ENCODE peak calls at places on chromosomes 6 and 20, in nine cellular contexts. J, D, R, C, E, P, W, L and U are unnamed samples.
A peak's percentile ranks its signal among the peaks of the same experiment; 100 is the strongest.

GRCh38 chr20:50292324-50293243 is 102.0 kb downstream of the CEBPB start:
- DNase-seq in J (no peak), D (peak; percentile 88), R (peak; percentile 81), C (peak; percentile 97), E (no peak), P (peak; percentile 89), W (peak; percentile 97), L (no peak), U (peak; percentile 66)

GRCh38 chr20:49937023-49937929 is 1.1 kb downstream of the RNF114 start:
- DNase-seq in J (no peak), D (no peak), R (peak; percentile 45), C (no peak), E (no peak), P (no peak), W (no peak), L (no peak), U (no peak)

GRCh38 chr6:7150381-7151064 is 42.8 kb downstream of the RREB1 start:
- DNase-seq in J (no peak), D (no peak), R (no peak), C (no peak), E (no peak), P (peak; percentile 65), W (no peak), L (no peak), U (no peak)

GRCh38 chr6:141151710-141152417 is 980.9 kb upstream of the GJE1 start:
- DNase-seq in J (no peak), D (no peak), R (no peak), C (no peak), E (no peak), P (no peak), W (no peak), L (no peak), U (no peak)

GRCh38 chr20:48679603-48680002 is 148.2 kb downstream of the PREX1 start:
- DNase-seq in J (no peak), D (no peak), R (peak; percentile 93), C (no peak), E (peak; percentile 55), P (no peak), W (no peak), L (no peak), U (no peak)

GRCh38 chr6:121590941-121591340 is 155.5 kb downstream of the GJA1 start:
- DNase-seq in J (no peak), D (no peak), R (no peak), C (no peak), E (no peak), P (no peak), W (peak; percentile 32), L (no peak), U (no peak)

GRCh38 chr6:110328231-110328630 is 29.9 kb downstream of the METTL24 start:
- DNase-seq in J (no peak), D (no peak), R (no peak), C (no peak), E (no peak), P (no peak), W (peak; percentile 73), L (no peak), U (no peak)

GRCh38 chr6:150320450-150320849 is 48.4 kb upstream of the IYD start:
- DNase-seq in J (no peak), D (no peak), R (no peak), C (peak; percentile 48), E (no peak), P (no peak), W (peak; percentile 67), L (no peak), U (no peak)

GRCh38 chr20:21509597-21510331 is 4.1 kb downstream of the NKX2-2 start:
- DNase-seq in J (no peak), D (no peak), R (no peak), C (no peak), E (peak; percentile 35), P (peak; percentile 84), W (peak; percentile 39), L (no peak), U (no peak)

GRCh38 chr6:14499804-14500203 is 382.2 kb downstream of the CD83 start:
- DNase-seq in J (no peak), D (no peak), R (no peak), C (no peak), E (no peak), P (no peak), W (peak; percentile 70), L (no peak), U (peak; percentile 72)

GRCh38 chr6:36934868-36935267 is 19.7 kb upstream of the PI16 start:
- DNase-seq in J (no peak), D (no peak), R (no peak), C (no peak), E (no peak), P (no peak), W (no peak), L (no peak), U (no peak)

DNA sequence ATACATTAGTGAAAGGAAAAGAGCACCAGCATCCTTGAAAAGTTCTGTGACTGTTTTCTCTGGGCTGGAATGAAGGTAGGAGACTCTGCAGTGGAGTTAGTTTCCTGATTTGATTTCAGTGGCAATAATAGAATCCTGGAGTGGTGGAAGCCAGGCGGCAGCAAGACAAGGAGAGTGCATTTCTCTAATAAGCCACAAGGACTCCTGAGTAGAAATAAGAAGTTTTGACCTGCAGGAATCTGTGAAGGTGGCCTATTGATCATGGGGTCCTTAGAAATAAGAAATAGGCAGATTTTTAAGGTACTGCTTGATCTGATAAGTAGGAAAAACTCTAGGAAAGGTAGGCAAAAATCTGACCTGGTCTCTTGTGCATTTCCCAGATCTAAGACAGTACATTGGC is 68.4 kb upstream of the ELOVL5 start:
- DNase-seq in J (no peak), D (no peak), R (no peak), C (no peak), E (no peak), P (no peak), W (no peak), L (no peak), U (no peak)
- TF ChIP-seq CTCF in J (no peak), D (no peak), R (no peak), C (no peak), E (no peak), P (no peak), W (no peak), L (peak; percentile 20), U (no peak)

DNA sequence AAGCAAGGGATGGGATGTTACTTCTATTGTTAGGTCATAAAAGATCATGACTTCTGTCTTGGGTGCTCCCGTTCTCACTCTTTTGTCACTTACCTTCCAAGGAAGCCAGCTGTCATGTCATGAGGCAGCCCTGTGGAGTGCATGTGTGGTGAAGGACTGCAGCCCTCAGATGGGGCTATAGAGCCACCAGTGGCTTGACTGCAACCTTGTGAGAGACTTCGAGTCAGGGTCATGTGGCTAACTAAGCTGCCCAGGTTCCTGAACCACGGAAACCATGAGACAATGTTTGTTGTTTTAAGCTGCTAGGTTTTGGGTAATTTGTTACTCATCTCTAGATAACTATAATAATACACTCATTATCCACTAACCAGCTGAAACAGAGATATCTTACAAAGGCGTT is 477.1 kb downstream of the BTBD3 start:
- DNase-seq in J (no peak), D (no peak), R (no peak), C (no peak), E (no peak), P (no peak), W (peak; percentile 33), L (no peak), U (no peak)
- TF ChIP-seq CTCF in J (no peak), D (no peak), R (no peak), C (no peak), E (no peak), P (no peak), W (peak; percentile 8), L (no peak), U (peak; percentile 48)

DNA sequence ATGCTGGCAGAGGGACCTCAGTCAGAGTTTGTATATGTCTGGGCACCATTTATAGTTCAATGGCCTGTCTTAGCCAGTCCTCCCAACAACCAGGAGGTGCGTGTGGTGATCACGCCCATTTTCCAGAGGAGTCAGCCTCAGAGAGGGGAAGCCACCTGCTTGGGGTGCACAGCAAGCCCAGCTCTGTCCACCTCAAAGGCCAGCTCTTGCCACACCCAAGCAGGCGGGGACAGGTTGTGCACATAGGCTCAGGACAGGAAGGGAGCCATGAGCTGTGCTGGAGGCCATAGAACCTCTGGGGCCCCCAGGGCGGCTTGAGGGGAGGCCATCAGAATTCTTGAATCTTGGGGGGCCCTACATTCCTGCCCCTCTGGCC is 61.2 kb downstream of the DLGAP4 start:
- DNase-seq in J (no peak), D (no peak), R (no peak), C (no peak), E (no peak), P (no peak), W (no peak), L (no peak), U (no peak)
- TF ChIP-seq CTCF in J (no peak), D (no peak), R (no peak), C (no peak), E (no peak), P (no peak), W (no peak), L (no peak), U (no peak)

GRCh38 chr6:42571611-42572342 is 7.9 kb downstream of the UBR2 start:
- DNase-seq in J (no peak), D (no peak), R (no peak), C (no peak), E (no peak), P (no peak), W (no peak), L (no peak), U (no peak)

GRCh38 chr6:42566614-42567208 is 2.9 kb downstream of the UBR2 start:
- DNase-seq in J (no peak), D (no peak), R (no peak), C (no peak), E (no peak), P (no peak), W (no peak), L (no peak), U (no peak)

GRCh38 chr6:42564496-42564890 is 664 bp downstream of the UBR2 start:
- DNase-seq in J (no peak), D (peak; percentile 10), R (no peak), C (no peak), E (no peak), P (peak; percentile 75), W (no peak), L (no peak), U (no peak)

GRCh38 chr6:42572523-42572922 is 8.7 kb downstream of the UBR2 start:
- DNase-seq in J (peak; percentile 87), D (no peak), R (no peak), C (no peak), E (peak; percentile 47), P (no peak), W (no peak), L (no peak), U (no peak)

DNA sequence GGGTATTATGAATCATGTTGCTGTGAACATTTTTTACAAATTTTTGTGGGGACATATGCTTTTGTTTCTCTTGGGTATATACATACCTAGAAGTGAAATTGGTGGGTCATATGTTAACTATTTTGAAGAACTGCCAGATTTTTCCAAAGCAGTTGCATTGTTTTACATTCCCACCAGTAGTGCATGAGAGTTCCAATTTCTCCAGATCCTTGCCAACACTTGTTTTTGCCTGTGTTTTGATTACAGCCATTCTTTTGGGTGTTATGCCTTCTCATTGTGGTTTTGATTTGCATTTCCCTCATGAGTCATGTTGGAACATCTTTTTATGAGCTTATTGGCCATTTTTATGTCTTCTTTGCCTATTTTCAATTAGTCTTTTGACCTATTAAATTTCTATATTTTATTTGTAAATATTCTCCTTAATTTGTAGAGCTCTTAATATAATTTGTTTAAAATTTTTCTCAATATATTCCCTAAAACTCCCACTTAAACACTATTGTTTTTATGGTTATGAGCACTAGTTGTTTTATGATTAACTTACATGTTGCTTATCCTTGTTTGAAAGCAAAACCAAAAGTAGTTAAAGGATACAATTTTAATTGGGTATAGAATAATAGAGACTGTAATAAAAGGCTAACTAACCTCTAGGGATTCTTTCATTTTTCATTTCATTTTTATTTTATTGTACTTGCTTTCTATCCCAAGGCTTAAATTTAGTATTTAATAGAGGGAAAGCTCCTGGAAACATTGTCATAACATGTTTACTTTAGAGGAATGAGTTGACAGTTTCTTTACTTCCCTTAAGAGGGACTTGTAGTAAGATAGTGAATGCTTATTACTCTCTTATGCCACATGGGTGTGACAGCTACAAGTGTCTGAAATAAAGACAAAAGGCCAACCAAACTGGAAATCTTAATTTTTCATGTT is 5.5 kb downstream of the UBR2 start:
- DNase-seq in J (no peak), D (no peak), R (no peak), C (no peak), E (no peak), P (no peak), W (peak; percentile 91), L (no peak), U (peak; percentile 64)
- TF ChIP-seq CTCF in J (no peak), D (no peak), R (no peak), C (no peak), E (no peak), P (no peak), W (peak; percentile 4), L (no peak), U (no peak)